ENCODE peak calls at places on chromosomes 7 and 10, in four cellular contexts. One of them, this sample, is unnamed.

GRCh38 chr10:9035355-9035754 is 980.9 kb downstream of the GATA3 start:
- DNase-seq in sigmoid colon: no peak
- DNase-seq in heart left ventricle: no peak
- DNase-seq in brain microvascular endothelial cell: no peak
- DNase-seq in this sample: no peak

GRCh38 chr10:48525956-48526355 is 78.9 kb downstream of the ARHGAP22 start:
- DNase-seq in sigmoid colon: no peak
- DNase-seq in brain microvascular endothelial cell: no peak
- DNase-seq in heart left ventricle: no peak
- DNase-seq in this sample: no peak

GRCh38 chr10:26939290-26939956 is 78.7 kb upstream of the ABI1 start:
- DNase-seq in heart left ventricle: no peak
- DNase-seq in brain microvascular endothelial cell: no peak
- DNase-seq in sigmoid colon: no peak
- DNase-seq in this sample: no peak

GRCh38 chr10:26503911-26504310 is 65.8 kb downstream of the APBB1IP start:
- DNase-seq in brain microvascular endothelial cell: no peak
- DNase-seq in heart left ventricle: no peak
- DNase-seq in sigmoid colon: no peak
- DNase-seq in this sample: no peak

GRCh38 chr10:110872145-110872983 is 636 bp downstream of the PDCD4 start:
- DNase-seq in sigmoid colon: peak
- DNase-seq in brain microvascular endothelial cell: peak
- DNase-seq in heart left ventricle: peak
- DNase-seq in this sample: peak

GRCh38 chr7:69929622-69930021 is 331.3 kb downstream of the AUTS2 start:
- DNase-seq in sigmoid colon: no peak
- DNase-seq in heart left ventricle: no peak
- DNase-seq in brain microvascular endothelial cell: no peak
- DNase-seq in this sample: no peak

GRCh38 chr10:70094287-70094686 is 38.3 kb downstream of the AIFM2 start:
- DNase-seq in sigmoid colon: no peak
- DNase-seq in heart left ventricle: no peak
- DNase-seq in brain microvascular endothelial cell: no peak
- DNase-seq in this sample: no peak

GRCh38 chr10:18414061-18414460 is 237.3 kb downstream of the NSUN6 start:
- DNase-seq in sigmoid colon: no peak
- DNase-seq in brain microvascular endothelial cell: no peak
- DNase-seq in heart left ventricle: no peak
- DNase-seq in this sample: no peak

GRCh38 chr10:111091833-111092232 is 15.0 kb downstream of the ADRA2A start:
- DNase-seq in heart left ventricle: no peak
- DNase-seq in sigmoid colon: no peak
- DNase-seq in brain microvascular endothelial cell: no peak
- DNase-seq in this sample: no peak

GRCh38 chr10:43210556-43210955 is 56.3 kb downstream of the RASGEF1A start:
- DNase-seq in sigmoid colon: peak
- DNase-seq in heart left ventricle: no peak
- DNase-seq in brain microvascular endothelial cell: no peak
- DNase-seq in this sample: no peak

GRCh38 chr7:27603813-27604212 is 58.9 kb downstream of the HIBADH start:
- DNase-seq in brain microvascular endothelial cell: no peak
- DNase-seq in heart left ventricle: no peak
- DNase-seq in sigmoid colon: no peak
- DNase-seq in this sample: no peak

GRCh38 chr10:4162571-4163286 is 377.7 kb upstream of the KLF6 start:
- DNase-seq in sigmoid colon: no peak
- DNase-seq in brain microvascular endothelial cell: no peak
- DNase-seq in heart left ventricle: no peak
- DNase-seq in this sample: no peak

GRCh38 chr7:112297681-112298080 is 91.2 kb downstream of the ZNF277 start:
- DNase-seq in brain microvascular endothelial cell: no peak
- DNase-seq in sigmoid colon: no peak
- DNase-seq in heart left ventricle: no peak
- DNase-seq in this sample: no peak

GRCh38 chr7:6637544-6638229 is 569 bp downstream of the ZNF316 start:
- DNase-seq in heart left ventricle: peak
- DNase-seq in brain microvascular endothelial cell: no peak
- DNase-seq in sigmoid colon: no peak
- DNase-seq in this sample: no peak

GRCh38 chr10:115355162-115355760 is 262.1 kb downstream of the ATRNL1 start:
- DNase-seq in sigmoid colon: no peak
- DNase-seq in heart left ventricle: no peak
- DNase-seq in brain microvascular endothelial cell: peak
- DNase-seq in this sample: peak

GRCh38 chr10:77925795-77926565 is 575 bp downstream of the DLG5 start:
- DNase-seq in sigmoid colon: peak
- DNase-seq in heart left ventricle: peak
- DNase-seq in brain microvascular endothelial cell: no peak
- DNase-seq in this sample: no peak

GRCh38 chr10:80277567-80278250 is 11.7 kb downstream of the MAT1A start:
- DNase-seq in sigmoid colon: no peak
- DNase-seq in heart left ventricle: no peak
- DNase-seq in brain microvascular endothelial cell: no peak
- DNase-seq in this sample: no peak

DNA sequence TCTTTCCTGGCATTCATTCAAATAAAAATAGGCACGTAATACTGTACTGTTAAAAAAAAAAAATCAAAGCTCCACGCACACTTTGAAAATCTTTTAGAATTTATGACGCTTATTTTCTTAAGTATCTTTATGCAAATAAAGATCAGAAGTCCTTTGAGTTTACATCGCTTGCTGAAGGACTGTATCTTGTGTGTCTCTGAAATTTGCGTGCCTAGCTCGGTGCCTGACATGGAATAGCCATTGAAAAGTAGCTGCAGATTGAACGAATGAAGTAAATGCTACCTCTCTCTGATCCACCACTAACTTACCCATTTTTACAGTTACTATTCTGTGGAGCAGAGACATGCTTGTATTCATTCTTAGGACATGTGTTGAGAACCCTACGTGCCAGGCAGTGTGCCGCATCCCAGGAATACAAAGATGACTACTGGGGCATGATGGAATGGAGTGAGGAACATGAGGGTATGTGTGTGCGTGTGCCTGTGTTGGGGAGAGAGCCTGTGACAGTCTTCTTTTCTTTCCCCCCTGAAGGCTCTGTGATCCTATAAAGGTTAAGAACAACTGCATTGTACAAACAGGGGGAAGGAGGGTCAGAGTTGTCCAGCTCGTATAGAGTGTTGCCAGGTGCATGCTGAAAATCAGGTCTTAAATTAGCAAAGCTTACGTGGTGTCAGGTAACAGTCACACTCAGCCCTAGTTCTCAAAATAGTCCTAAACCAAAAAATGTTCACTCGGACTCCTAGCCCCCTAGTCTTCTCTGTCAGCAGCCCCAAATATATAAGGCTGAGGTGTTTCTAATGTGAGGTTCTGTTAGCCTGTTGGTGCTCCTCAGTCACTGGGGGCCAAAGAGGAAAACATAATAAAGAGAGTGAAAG is 161.8 kb downstream of the CELF2 start:
- DNase-seq in brain microvascular endothelial cell: no peak
- DNase-seq in sigmoid colon: no peak
- DNase-seq in heart left ventricle: no peak
- DNase-seq in this sample: no peak
- H3K4me3 ChIP-seq in brain microvascular endothelial cell: no peak
- H3K4me3 ChIP-seq in sigmoid colon: no peak
- H3K4me3 ChIP-seq in heart left ventricle: no peak
- H3K4me3 ChIP-seq in this sample: peak

GRCh38 chr7:73705551-73705920 is 13.9 kb downstream of the STX1A start:
- DNase-seq in brain microvascular endothelial cell: no peak
- DNase-seq in sigmoid colon: no peak
- DNase-seq in heart left ventricle: no peak
- DNase-seq in this sample: no peak
- H3K27ac ChIP-seq in brain microvascular endothelial cell: peak
- H3K27ac ChIP-seq in sigmoid colon: peak
- H3K27ac ChIP-seq in heart left ventricle: no peak
- H3K27ac ChIP-seq in this sample: no peak

DNA sequence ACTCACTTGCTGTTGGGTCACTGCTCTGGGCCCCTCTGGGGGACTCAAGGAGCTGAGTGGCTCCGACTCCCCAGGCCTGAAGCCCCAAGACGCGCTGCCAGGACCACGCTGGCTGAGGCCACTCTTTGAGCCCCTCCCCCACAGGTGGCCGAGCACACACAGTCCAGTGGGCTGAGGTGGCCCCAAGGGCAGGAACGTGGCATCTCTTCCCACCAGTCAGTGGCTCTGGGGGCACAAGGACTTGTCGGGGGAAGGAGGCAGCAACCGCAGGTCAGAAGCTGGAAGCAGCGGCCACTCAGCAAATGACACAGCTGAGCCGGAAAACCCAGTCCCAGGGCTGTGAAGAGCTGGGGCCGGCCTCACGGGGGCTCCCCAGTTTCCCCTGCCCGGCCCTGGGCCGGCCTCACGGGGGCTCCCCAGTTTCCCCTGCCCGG is 24.1 kb downstream of the GRIFIN start:
- DNase-seq in heart left ventricle: no peak
- DNase-seq in sigmoid colon: no peak
- DNase-seq in brain microvascular endothelial cell: no peak
- DNase-seq in this sample: peak
- H3K4me3 ChIP-seq in heart left ventricle: peak
- H3K4me3 ChIP-seq in sigmoid colon: peak
- H3K4me3 ChIP-seq in brain microvascular endothelial cell: peak
- H3K4me3 ChIP-seq in this sample: no peak

DNA sequence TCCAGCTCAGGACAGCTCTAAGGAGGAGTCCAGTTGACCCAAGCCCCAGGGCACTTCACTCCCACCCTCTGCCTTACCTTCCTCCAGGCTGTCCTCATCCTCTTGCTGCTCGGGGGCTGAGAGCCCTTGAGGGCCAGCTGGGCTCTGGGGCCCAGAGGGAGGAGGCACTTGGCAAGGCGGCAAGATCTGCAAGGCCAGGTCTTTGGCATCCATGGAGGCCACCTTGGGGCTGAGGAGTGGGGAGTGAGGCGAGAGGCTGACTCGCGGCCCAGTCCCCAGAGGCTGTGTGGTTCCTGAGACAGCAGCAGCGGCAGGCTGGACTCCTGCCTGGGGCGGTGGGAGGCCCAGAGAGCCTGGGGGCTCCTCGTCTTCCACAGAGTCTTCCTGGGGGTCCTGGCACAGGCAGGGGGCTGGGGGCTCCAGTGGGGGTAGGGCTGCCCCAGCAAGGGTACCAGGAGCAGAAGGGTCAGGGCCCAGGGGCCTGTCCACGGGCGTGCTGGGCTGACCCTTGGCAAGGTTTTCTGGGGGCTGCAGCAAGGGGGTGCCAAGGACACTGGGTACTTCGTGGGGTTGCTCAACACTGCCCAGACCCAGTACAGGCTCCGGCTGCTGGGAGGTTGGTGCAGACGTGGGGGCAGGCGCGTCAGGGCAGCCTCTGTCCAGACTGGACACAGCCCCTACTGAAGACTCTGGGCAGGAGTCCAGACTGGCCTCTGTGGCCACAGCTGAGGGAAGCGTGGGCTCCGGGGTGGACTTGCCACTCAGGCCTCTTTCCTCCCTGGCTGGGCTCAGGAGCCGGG is 6.5 kb downstream of the NACAD start:
- DNase-seq in heart left ventricle: no peak
- DNase-seq in brain microvascular endothelial cell: no peak
- DNase-seq in sigmoid colon: peak
- DNase-seq in this sample: no peak
- H3K27ac ChIP-seq in heart left ventricle: no peak
- H3K27ac ChIP-seq in brain microvascular endothelial cell: no peak
- H3K27ac ChIP-seq in sigmoid colon: peak
- H3K27ac ChIP-seq in this sample: no peak

GRCh38 chr10:60989400-60989876 is 45.5 kb upstream of the RHOBTB1 start:
- DNase-seq in heart left ventricle: no peak
- DNase-seq in sigmoid colon: no peak
- DNase-seq in brain microvascular endothelial cell: no peak
- DNase-seq in this sample: no peak
- H3K4me3 ChIP-seq in heart left ventricle: no peak
- H3K4me3 ChIP-seq in sigmoid colon: no peak
- H3K4me3 ChIP-seq in brain microvascular endothelial cell: no peak
- H3K4me3 ChIP-seq in this sample: no peak

GRCh38 chr7:131538791-131539179 is 17.6 kb downstream of the PODXL start:
- DNase-seq in heart left ventricle: peak
- DNase-seq in brain microvascular endothelial cell: no peak
- DNase-seq in sigmoid colon: peak
- DNase-seq in this sample: no peak
- H3K27ac ChIP-seq in heart left ventricle: peak
- H3K27ac ChIP-seq in brain microvascular endothelial cell: no peak
- H3K27ac ChIP-seq in sigmoid colon: peak
- H3K27ac ChIP-seq in this sample: no peak

DNA sequence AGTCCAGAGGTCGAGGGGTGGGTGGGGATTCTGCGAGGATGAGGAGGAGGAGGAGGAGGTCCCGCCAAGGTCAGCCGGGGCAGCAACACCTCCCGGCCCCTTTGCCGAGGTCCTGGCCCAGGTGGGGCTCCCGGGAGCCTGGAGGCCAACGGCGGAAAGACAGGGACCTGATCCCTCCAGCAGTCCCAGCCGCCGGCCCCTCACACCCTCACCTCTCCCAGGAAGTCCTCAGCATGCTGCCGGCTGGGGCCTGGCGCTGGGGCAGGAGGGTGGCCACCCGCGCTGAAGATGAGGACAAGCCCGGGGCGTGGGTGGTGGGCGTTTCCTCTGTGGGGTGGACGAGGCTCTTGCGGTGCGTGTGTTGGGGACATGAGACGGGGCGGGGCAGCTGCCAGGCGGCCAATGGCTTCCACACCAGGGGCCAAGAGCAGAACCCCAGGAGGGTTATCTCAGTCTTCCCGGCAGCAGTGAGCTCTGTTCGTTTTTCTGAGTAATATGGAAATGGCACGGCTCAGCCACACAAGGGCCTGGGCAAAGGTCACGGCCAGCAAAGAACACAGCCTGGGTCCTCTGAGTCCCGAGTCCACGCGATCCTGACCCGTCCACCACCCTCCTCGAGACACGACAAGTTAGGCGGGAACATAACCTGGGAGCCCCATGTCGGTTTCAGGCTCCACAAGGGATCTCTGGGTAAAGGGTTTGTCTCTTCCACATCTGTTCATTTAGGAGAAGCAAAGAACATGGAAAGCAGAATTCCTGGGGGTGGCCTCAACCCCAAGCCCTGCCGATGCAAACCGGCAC is 82.9 kb upstream of the PDGFA start:
- DNase-seq in sigmoid colon: peak
- DNase-seq in heart left ventricle: no peak
- DNase-seq in brain microvascular endothelial cell: no peak
- DNase-seq in this sample: no peak
- H3K4me3 ChIP-seq in sigmoid colon: peak
- H3K4me3 ChIP-seq in heart left ventricle: no peak
- H3K4me3 ChIP-seq in brain microvascular endothelial cell: no peak
- H3K4me3 ChIP-seq in this sample: no peak

GRCh38 chr10:74822101-74822500 is 4.3 kb upstream of the KAT6B start:
- DNase-seq in heart left ventricle: no peak
- DNase-seq in brain microvascular endothelial cell: no peak
- DNase-seq in sigmoid colon: no peak
- DNase-seq in this sample: peak
- H3K27ac ChIP-seq in heart left ventricle: peak
- H3K27ac ChIP-seq in brain microvascular endothelial cell: no peak
- H3K27ac ChIP-seq in sigmoid colon: peak
- H3K27ac ChIP-seq in this sample: peak